ENCODE peak calls at places on chromosomes 5 and 9, in eight cellular contexts. Z, E, I, Y, D, R, T and F are unnamed samples.

GRCh38 chr5:176679365-176680225 is 32.3 kb downstream of the TSPAN17 start:
- DNase-seq in D (no peak), E (no peak), I (no peak), T (no peak), Z (no peak), R (no peak), Y (no peak), F (no peak)

GRCh38 chr5:160565376-160565775 is 143.7 kb downstream of the PTTG1 start:
- DNase-seq in D (no peak), Z (no peak), Y (no peak), R (no peak), I (no peak), E (no peak), T (no peak), F (no peak)

GRCh38 chr5:103894882-103895281 is 332.3 kb upstream of the NUDT12 start:
- DNase-seq in Z (peak; percentile 27), I (peak; percentile 32), T (peak; percentile 59), E (no peak), Y (no peak), D (no peak), R (no peak), F (no peak)

GRCh38 chr5:84272776-84273516 is 111.7 kb downstream of the EDIL3 start:
- DNase-seq in D (no peak), I (no peak), T (no peak), Z (no peak), Y (no peak), R (no peak), E (no peak), F (no peak)

GRCh38 chr5:57414857-57415256 is 67.8 kb downstream of the ACTBL2 start:
- DNase-seq in I (no peak), R (no peak), E (no peak), Y (no peak), T (no peak), Z (no peak), D (no peak), F (no peak)

GRCh38 chr5:118068886-118069285 is 919.5 kb downstream of the DTWD2 start:
- DNase-seq in T (no peak), Z (no peak), Y (no peak), I (no peak), R (no peak), D (no peak), E (no peak), F (no peak)

GRCh38 chr5:14838396-14839319 is 32.9 kb downstream of the ANKH start:
- DNase-seq in Y (no peak), Z (no peak), T (no peak), I (no peak), D (no peak), R (no peak), E (no peak), F (no peak)

GRCh38 chr5:147081256-147081872 is 153.5 kb upstream of the STK32A start:
- DNase-seq in D (no peak), I (peak; percentile 64), Z (no peak), R (no peak), E (no peak), Y (no peak), T (no peak), F (no peak)

GRCh38 chr5:150577378-150577777 is 63.1 kb upstream of the SYNPO start:
- DNase-seq in E (no peak), T (no peak), D (no peak), R (no peak), Z (no peak), I (no peak), Y (no peak), F (no peak)

GRCh38 chr5:159459951-159460538 is 129.8 kb upstream of the IL12B start:
- DNase-seq in Z (no peak), Y (no peak), E (no peak), T (no peak), I (no peak), D (no peak), R (no peak), F (no peak)

GRCh38 chr5:133123297-133123696 is 71.5 kb downstream of the HSPA4 start:
- DNase-seq in Z (no peak), R (no peak), Y (no peak), T (no peak), I (no peak), D (no peak), E (no peak), F (no peak)

GRCh38 chr9:101271102-101271501 is 113.7 kb downstream of the BAAT start:
- DNase-seq in Z (no peak), I (no peak), Y (no peak), E (no peak), R (no peak), D (no peak), T (no peak), F (no peak)

GRCh38 chr9:93576296-93577044 is at the start of gene PHF2:
- DNase-seq in I (no peak), E (peak; percentile 31), Z (peak; percentile 86), Y (no peak), T (peak; percentile 21), R (no peak), D (peak; percentile 20), F (peak; percentile 47)

GRCh38 chr9:91557352-91557751 is 133.7 kb upstream of the NFIL3 start:
- DNase-seq in I (no peak), Y (no peak), Z (no peak), E (no peak), D (no peak), R (no peak), T (no peak), F (no peak)

GRCh38 chr9:132032584-132032945 is 47.1 kb downstream of the MED27 start:
- DNase-seq in Z (no peak), I (no peak), D (no peak), R (no peak), T (no peak), E (no peak), Y (no peak), F (no peak)

GRCh38 chr5:159022178-159022556 is 77.5 kb downstream of the EBF1 start:
- DNase-seq in T (no peak), I (no peak), Y (no peak), R (no peak), E (peak; percentile 52), D (no peak), Z (peak; percentile 70), F (no peak)

GRCh38 chr9:83043583-83043982 is 19.4 kb downstream of the RASEF start:
- DNase-seq in T (no peak), I (no peak), R (no peak), D (no peak), E (no peak), Y (no peak), Z (peak; percentile 47), F (no peak)

GRCh38 chr9:130183133-130183762 is 11.0 kb downstream of the NCS1 start:
- DNase-seq in E (peak; percentile 76), D (no peak), I (no peak), T (no peak), Y (no peak), Z (peak; percentile 72), R (no peak), F (no peak)

GRCh38 chr5:59416441-59416840 is 477.1 kb downstream of the PDE4D start:
- DNase-seq in D (no peak), R (no peak), E (no peak), Y (no peak), T (no peak), I (no peak), Z (no peak), F (no peak)

GRCh38 chr9:82108474-82108873 is 119.9 kb downstream of the SPATA31D1 start:
- DNase-seq in Z (no peak), D (no peak), T (no peak), I (no peak), Y (no peak), R (no peak), E (no peak), F (no peak)

GRCh38 chr5:1385395-1386273 is 40.7 kb upstream of the CLPTM1L start:
- DNase-seq in D (peak; percentile 81), T (peak; percentile 92), Z (peak; percentile 93), R (peak; percentile 85), I (peak; percentile 43), Y (peak; percentile 48), E (peak; percentile 90), F (peak; percentile 90)